ENCODE peak calls at places on chromosome 17, in six cellular contexts. V is upper lobe of right lung; M is left ventricle myocardium inferior; P is Jurkat, Clone E6-1; A is Daoy; Z is kidney tubule cell. K is an unnamed sample.

GRCh38 chr17:1976000-1976682 is 49.0 kb downstream of the RTN4RL1 start:
- DNase-seq in V (no peak), M (no peak), P (peak), A (no peak), Z (no peak), K (no peak)

GRCh38 chr17:35338230-35338629 is 35.2 kb downstream of the SLFN11 start:
- DNase-seq in V (no peak), M (no peak), P (no peak), A (no peak), Z (no peak), K (no peak)

GRCh38 chr17:80949451-80950421 is 41.9 kb upstream of the CHMP6 start:
- DNase-seq in V (peak), M (no peak), P (no peak), A (no peak), Z (no peak), K (no peak)

GRCh38 chr17:69012895-69013805 is 47.6 kb downstream of the ABCA9 start:
- DNase-seq in V (no peak), M (no peak), P (no peak), A (peak), Z (peak), K (peak)

GRCh38 chr17:4161179-4161559 is 18.2 kb downstream of the CYB5D2 start:
- DNase-seq in V (no peak), M (no peak), P (no peak), A (peak), Z (peak), K (no peak)

GRCh38 chr17:62741290-62741689 is 66.8 kb downstream of the MARCHF10 start:
- DNase-seq in V (no peak), M (no peak), P (no peak), A (no peak), Z (no peak), K (no peak)

GRCh38 chr17:82876602-82877391 is 37.0 kb upstream of the ZNF750 start:
- DNase-seq in V (peak), M (peak), P (no peak), A (peak), Z (peak), K (peak)

GRCh38 chr17:77738666-77739531 is 219.6 kb upstream of the TNRC6C start:
- DNase-seq in V (peak), M (peak), P (no peak), A (peak), Z (no peak), K (no peak)

GRCh38 chr17:76869209-76869877 is 1.1 kb downstream of the MGAT5B start:
- DNase-seq in V (no peak), M (no peak), P (no peak), A (no peak), Z (no peak), K (no peak)

GRCh38 chr17:7380321-7380720 is 568 bp upstream of the TNK1 start:
- DNase-seq in V (peak), M (peak), P (no peak), A (peak), Z (peak), K (no peak)

GRCh38 chr17:1174490-1174889 is 5.3 kb downstream of the ABR start:
- DNase-seq in V (no peak), M (no peak), P (no peak), A (no peak), Z (no peak), K (no peak)

GRCh38 chr17:550041-550398 is 164.6 kb downstream of the VPS53 start:
- DNase-seq in V (no peak), M (no peak), P (no peak), A (peak), Z (peak), K (no peak)

GRCh38 chr17:20203761-20204263 is 194.7 kb downstream of the SPECC1 start:
- DNase-seq in V (no peak), M (no peak), P (no peak), A (peak), Z (peak), K (no peak)

GRCh38 chr17:77282524-77283515 is 142.1 kb downstream of the SEC14L1 start:
- DNase-seq in V (peak), M (no peak), P (no peak), A (peak), Z (peak), K (no peak)

GRCh38 chr17:38852771-38853291 is 690 bp downstream of the RPL23 start:
- DNase-seq in V (no peak), M (no peak), P (no peak), A (no peak), Z (peak), K (no peak)

GRCh38 chr17:78256705-78257559 is 25.5 kb downstream of the TMEM235 start:
- DNase-seq in V (peak), M (no peak), P (no peak), A (no peak), Z (no peak), K (no peak)

GRCh38 chr17:13746379-13746778 is 144.7 kb upstream of the HS3ST3A1 start:
- DNase-seq in V (no peak), M (peak), P (no peak), A (no peak), Z (no peak), K (no peak)

GRCh38 chr17:44444735-44445105 is 55.3 kb upstream of the ITGA2B start:
- DNase-seq in V (no peak), M (no peak), P (no peak), A (no peak), Z (peak), K (no peak)

GRCh38 chr17:78111727-78112507 is 16.6 kb downstream of the TMC6 start:
- DNase-seq in V (no peak), M (peak), P (no peak), A (peak), Z (no peak), K (no peak)

GRCh38 chr17:65978881-65979280 is 213.1 kb downstream of the CEP112 start:
- DNase-seq in V (no peak), M (no peak), P (no peak), A (no peak), Z (no peak), K (no peak)

GRCh38 chr17:16322636-16323035 is 30.6 kb downstream of the CENPV start:
- DNase-seq in V (no peak), M (no peak), P (no peak), A (no peak), Z (no peak), K (no peak)

GRCh38 chr17:6024576-6024975 is 45.6 kb upstream of the WSCD1 start:
- DNase-seq in V (no peak), M (no peak), P (no peak), A (no peak), Z (no peak), K (no peak)

GRCh38 chr17:57682667-57683066 is 62.4 kb downstream of the CCDC182 start:
- DNase-seq in V (no peak), M (no peak), P (no peak), A (no peak), Z (no peak), K (no peak)

GRCh38 chr17:11430766-11431165 is 167.5 kb upstream of the DNAH9 start:
- DNase-seq in V (no peak), M (no peak), P (no peak), A (no peak), Z (no peak), K (no peak)

GRCh38 chr17:79988163-79988971 is 47.3 kb downstream of the TBC1D16 start:
- DNase-seq in V (no peak), M (no peak), P (no peak), A (peak), Z (peak), K (no peak)

GRCh38 chr17:42061641-42062487 is 11.5 kb upstream of the C17orf113 start:
- DNase-seq in V (no peak), M (no peak), P (no peak), A (no peak), Z (no peak), K (no peak)

GRCh38 chr17:57649731-57650484 is 95.2 kb downstream of the CCDC182 start:
- DNase-seq in V (no peak), M (no peak), P (no peak), A (peak), Z (peak), K (no peak)

GRCh38 chr17:4565209-4566141 is 5.1 kb upstream of the GGT6 start:
- DNase-seq in V (peak), M (peak), P (peak), A (peak), Z (peak), K (peak)

GRCh38 chr17:76540381-76541300 is 797 bp downstream of the PRCD start:
- DNase-seq in V (peak), M (peak), P (peak), A (peak), Z (peak), K (peak)

GRCh38 chr17:32504166-32504990 is 17.6 kb downstream of the CDK5R1 start:
- DNase-seq in V (peak), M (no peak), P (no peak), A (peak), Z (peak), K (no peak)

GRCh38 chr17:39461911-39462641 is 790 bp downstream of the CDK12 start:
- DNase-seq in V (no peak), M (no peak), P (no peak), A (no peak), Z (no peak), K (no peak)

GRCh38 chr17:17073627-17074521 is 31.6 kb downstream of the MPRIP start:
- DNase-seq in V (peak), M (peak), P (no peak), A (peak), Z (no peak), K (no peak)

GRCh38 chr17:36707904-36708303 is 106.5 kb downstream of the MRM1 start:
- DNase-seq in V (no peak), M (no peak), P (no peak), A (no peak), Z (no peak), K (no peak)

GRCh38 chr17:57369509-57369945 is 113.2 kb downstream of the MSI2 start:
- DNase-seq in V (no peak), M (no peak), P (no peak), A (peak), Z (peak), K (no peak)

GRCh38 chr17:39643271-39643670 is 6.3 kb downstream of the STARD3 start:
- DNase-seq in V (no peak), M (no peak), P (no peak), A (peak), Z (peak), K (no peak)

GRCh38 chr17:82319619-82320062 is 2.2 kb upstream of the CD7 start:
- DNase-seq in V (peak), M (no peak), P (no peak), A (no peak), Z (no peak), K (no peak)

GRCh38 chr17:4204676-4205075 is 59.1 kb downstream of the ANKFY1 start:
- DNase-seq in V (no peak), M (no peak), P (no peak), A (peak), Z (no peak), K (no peak)

GRCh38 chr17:64315032-64315490 is 52.0 kb upstream of the TEX2 start:
- DNase-seq in V (peak), M (peak), P (no peak), A (no peak), Z (no peak), K (no peak)

GRCh38 chr17:78041401-78042179 is 83.1 kb downstream of the TNRC6C start:
- DNase-seq in V (no peak), M (no peak), P (no peak), A (no peak), Z (no peak), K (peak)

GRCh38 chr17:4634981-4635380 is 6.5 kb downstream of the ALOX15 start:
- DNase-seq in V (peak), M (no peak), P (no peak), A (no peak), Z (peak), K (no peak)